ENCODE peak calls at places on chromosomes 11 and 22, in eight cellular contexts. B is dorsolateral prefrontal cortex, J is mammary epithelial cell, P is brain microvascular endothelial cell, V is prostate gland, M is RWPE2, C is tibial artery, D is kidney epithelial cell. Z is an unnamed sample.

GRCh38 chr11:102730036-102730815 is 5.5 kb upstream of the MMP8 start:
- DNase-seq in J (no peak), B (no peak), V (no peak), D (no peak), C (no peak), M (no peak), P (no peak), Z (no peak)

GRCh38 chr11:79184285-79184684 is 256.5 kb downstream of the TENM4 start:
- DNase-seq in B (no peak), V (no peak), P (no peak), C (no peak), J (no peak), M (no peak), D (no peak), Z (no peak)

GRCh38 chr11:117214404-117215110 is 15.4 kb downstream of the TAGLN start:
- DNase-seq in M (no peak), P (no peak), B (no peak), J (no peak), V (no peak), D (no peak), C (no peak), Z (no peak)

GRCh38 chr22:39439170-39439569 is 17.6 kb upstream of the MGAT3 start:
- DNase-seq in M (no peak), V (no peak), C (no peak), J (no peak), D (no peak), P (peak), B (no peak), Z (no peak)

GRCh38 chr11:2742201-2742600 is 42.4 kb upstream of the KCNQ1OT1 start:
- DNase-seq in D (no peak), J (no peak), V (no peak), M (peak), P (no peak), B (no peak), C (peak), Z (no peak)

GRCh38 chr11:2127357-2127971 is 11.7 kb downstream of the IGF2 start:
- DNase-seq in V (no peak), J (no peak), P (no peak), B (no peak), M (no peak), D (no peak), C (no peak), Z (no peak)

GRCh38 chr22:24542641-24543040 is 12.3 kb downstream of the GUCD1 start:
- DNase-seq in V (peak), C (no peak), J (no peak), P (no peak), B (no peak), M (no peak), D (no peak), Z (no peak)

GRCh38 chr11:13362596-13363109 is 85.1 kb downstream of the BMAL1 start:
- DNase-seq in V (no peak), P (no peak), D (no peak), J (no peak), B (no peak), C (no peak), M (no peak), Z (no peak)

GRCh38 chr11:8757047-8757446 is 74.5 kb downstream of the RPL27A start:
- DNase-seq in V (no peak), P (no peak), B (no peak), J (no peak), M (no peak), C (no peak), D (no peak), Z (no peak)

GRCh38 chr11:117720061-117720511 is 76.9 kb downstream of the DSCAML1 start:
- DNase-seq in M (no peak), V (no peak), D (no peak), J (no peak), B (no peak), C (peak), P (no peak), Z (peak)

GRCh38 chr11:105915036-105915435 is 107.0 kb downstream of the MSANTD4 start:
- DNase-seq in C (no peak), J (no peak), B (no peak), V (no peak), D (no peak), P (no peak), M (no peak), Z (no peak)

GRCh38 chr22:32389685-32390084 is 22.4 kb downstream of the RTCB start:
- DNase-seq in V (no peak), D (no peak), B (peak), M (no peak), C (no peak), P (peak), J (no peak), Z (no peak)

GRCh38 chr22:42334875-42335512 is 64.5 kb upstream of the TCF20 start:
- DNase-seq in D (no peak), B (no peak), V (no peak), J (no peak), M (no peak), C (no peak), P (no peak), Z (no peak)
- H3K4me3 ChIP-seq in D (no peak), B (no peak), V (no peak), J (no peak), M (no peak), C (no peak), P (no peak), Z (no peak)

DNA sequence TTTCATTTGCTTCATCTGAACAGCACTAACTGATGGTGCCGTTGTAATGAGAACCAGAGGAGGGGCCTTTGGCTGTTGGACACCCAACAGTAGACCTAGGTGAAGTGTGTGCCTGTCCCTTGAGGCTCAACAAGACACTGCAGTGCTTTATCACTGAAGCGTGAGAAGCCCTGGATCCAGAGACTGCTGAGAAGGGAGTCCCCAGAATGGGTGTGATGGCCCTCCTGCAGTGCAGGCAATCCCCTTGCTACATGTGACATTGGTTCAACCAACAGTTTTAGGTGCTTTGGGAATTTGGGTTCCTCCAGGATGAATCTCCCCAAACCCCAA is 125.6 kb downstream of the BRD1 start:
- DNase-seq in P (no peak), M (no peak), J (no peak), B (no peak), C (no peak), D (no peak), V (no peak), Z (no peak)
- TF ChIP-seq CTCF in P (no peak), M (no peak), J (no peak), B (no peak), C (no peak), D (no peak), V (no peak), Z (no peak)

GRCh38 chr11:65862191-65862735 is 2.0 kb downstream of the MUS81 start:
- DNase-seq in C (peak), V (no peak), D (no peak), J (no peak), M (peak), P (no peak), B (no peak), Z (no peak)
- H3K4me3 ChIP-seq in C (peak), V (no peak), D (no peak), J (peak), M (no peak), P (no peak), B (no peak), Z (peak)

DNA sequence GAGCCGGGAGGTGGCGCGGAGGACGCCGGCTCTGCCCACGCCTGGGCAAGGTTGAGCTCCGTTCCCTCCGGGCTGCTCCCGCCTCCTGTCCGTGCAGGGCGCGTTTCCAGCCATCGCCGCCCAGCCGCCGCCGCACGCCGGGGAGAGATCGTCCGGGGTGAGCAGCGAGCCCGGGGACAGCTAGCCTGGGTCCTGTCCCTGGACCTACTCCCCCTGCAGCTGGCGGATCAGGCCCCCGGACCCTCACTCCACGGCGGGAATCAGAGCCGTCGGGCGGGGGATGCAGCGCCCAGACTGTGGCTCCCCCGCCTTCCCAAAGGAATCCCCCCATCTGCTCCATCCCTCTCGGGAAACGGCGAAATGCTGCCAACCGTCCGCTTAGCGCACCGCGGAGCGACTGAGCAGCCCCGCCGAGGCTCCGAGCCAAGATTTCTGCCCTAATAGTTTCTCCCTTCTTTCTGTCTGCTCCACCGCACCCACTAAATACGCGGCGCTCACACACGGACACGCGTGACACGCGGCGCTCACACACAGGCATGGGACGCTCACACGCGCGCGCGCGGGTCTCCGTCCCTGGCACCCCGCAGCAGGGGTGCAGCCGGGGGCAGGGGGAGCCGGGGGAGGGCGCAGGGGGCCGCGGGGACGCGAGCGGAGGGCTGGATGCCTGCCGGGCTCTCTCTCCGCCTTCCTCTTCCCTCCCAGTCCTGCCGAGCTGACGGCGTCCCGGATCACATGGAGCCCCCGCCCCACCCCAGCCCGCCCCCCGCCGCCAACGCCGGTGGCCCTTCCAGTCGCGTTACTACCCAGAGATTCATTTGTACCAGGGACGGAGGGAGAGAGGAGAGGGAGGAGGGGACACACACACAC is at the start of gene KCNJ5:
- DNase-seq in B (no peak), C (no peak), P (no peak), V (peak), D (no peak), M (no peak), J (peak), Z (no peak)
- TF ChIP-seq CTCF in B (no peak), C (no peak), P (no peak), V (no peak), D (no peak), M (peak), J (no peak), Z (no peak)

DNA sequence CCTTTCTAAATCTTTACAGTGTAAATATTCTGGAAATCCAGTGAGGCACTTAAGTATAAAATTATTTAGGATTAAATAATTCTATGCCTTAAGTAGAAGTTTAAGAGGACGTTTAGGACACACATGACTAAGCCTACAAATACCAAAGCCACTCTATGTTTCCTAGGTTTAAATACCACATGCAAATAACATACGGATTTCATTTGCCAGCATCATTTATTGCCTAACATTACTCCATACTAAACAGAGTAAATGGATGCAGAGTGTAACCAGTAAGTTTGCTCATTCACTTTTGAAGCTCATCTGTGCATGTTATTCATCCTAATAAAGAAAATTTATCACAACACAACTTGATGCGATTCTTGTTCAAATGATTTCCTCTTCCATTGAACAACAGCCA is 4.1 kb downstream of the BDNF start:
- DNase-seq in B (no peak), J (no peak), D (no peak), P (no peak), V (no peak), C (no peak), M (no peak), Z (no peak)
- H3K4me3 ChIP-seq in B (no peak), J (no peak), D (no peak), P (no peak), V (no peak), C (no peak), M (no peak), Z (no peak)

DNA sequence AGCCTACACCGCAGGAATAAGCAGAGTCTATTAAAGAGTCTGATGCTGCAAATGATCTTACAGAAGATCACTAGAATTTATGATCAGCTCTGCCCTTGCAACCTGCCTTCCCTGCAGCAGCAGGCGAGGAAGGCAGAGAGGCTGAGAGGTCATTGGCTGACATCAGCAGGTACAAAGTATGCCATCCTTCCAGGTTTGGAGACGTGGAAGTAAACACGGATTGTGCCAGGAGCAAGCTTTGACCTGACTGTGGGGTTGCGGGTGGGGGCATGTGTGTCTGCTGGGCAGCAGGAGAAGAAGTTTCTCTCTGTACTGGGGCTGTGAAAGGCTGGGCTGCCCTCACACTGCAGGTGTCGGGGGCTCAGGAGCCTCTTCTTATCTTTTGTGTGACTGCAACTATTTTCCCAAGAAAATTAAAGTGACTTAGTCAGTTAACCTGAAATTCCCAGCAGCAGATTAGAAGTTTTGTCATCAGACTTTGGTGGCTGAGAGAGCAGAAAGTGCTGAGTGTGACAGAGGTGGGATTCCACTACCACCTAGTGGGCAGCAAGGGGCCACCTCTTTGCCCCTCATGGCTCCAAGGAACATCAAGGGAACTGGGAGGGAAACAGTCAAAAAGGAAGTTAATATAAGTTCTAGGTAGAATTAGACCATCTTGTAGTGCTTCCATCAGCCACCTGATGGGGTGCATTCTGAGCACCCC is 565.9 kb downstream of the ETS1 start:
- DNase-seq in B (no peak), P (no peak), M (no peak), C (no peak), D (no peak), V (peak), J (no peak), Z (peak)
- TF ChIP-seq CTCF in B (no peak), P (peak), M (peak), C (no peak), D (peak), V (no peak), J (peak), Z (peak)

DNA sequence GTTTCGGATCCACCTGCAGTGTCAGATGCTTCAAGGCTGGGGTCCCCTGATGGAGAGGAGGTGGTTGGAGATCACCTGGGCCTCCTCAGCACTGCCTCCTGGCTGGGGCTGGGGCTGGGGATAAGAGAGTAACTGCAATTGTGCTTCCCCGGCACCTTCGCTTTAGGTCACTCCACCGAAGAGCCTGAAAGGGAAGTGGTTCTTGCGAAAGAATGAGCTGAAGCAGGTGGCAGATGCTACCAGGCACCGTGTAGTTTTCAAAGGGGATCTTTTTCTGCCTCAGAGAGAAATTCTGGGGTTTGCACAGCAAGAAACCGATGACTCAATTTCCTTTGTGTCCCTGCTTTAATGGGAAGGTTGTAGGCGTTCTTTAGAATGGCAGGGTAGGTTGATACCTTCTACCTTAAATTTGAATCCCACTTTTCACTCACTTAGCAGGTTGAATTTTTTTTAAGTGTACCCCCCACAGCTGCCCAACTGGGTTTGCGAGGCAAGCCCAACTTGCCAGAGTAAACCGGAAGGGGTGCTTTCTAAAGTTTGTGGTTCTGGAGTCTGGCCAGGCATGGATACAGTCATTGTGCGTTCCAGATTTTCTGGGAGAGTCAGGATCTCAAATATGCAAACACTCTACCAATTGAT is 5.3 kb downstream of the CD44 start:
- DNase-seq in P (peak), V (peak), J (peak), D (no peak), C (no peak), B (no peak), M (no peak), Z (no peak)
- H3K4me3 ChIP-seq in P (peak), V (no peak), J (peak), D (no peak), C (no peak), B (no peak), M (no peak), Z (no peak)